ENCODE peak calls at places on chromosomes 11 and 22, in four cellular contexts. W is AG09309, R is cardiac muscle cell, J is fibroblast of lung. P is an unnamed sample.

GRCh38 chr22:30033137-30033536 is 47.1 kb upstream of the HORMAD2 start:
- DNase-seq in W (no peak), R (no peak), J (no peak), P (no peak)

GRCh38 chr22:48849963-48850657 is 977.6 kb downstream of the BRD1 start:
- DNase-seq in W (no peak), J (no peak), R (no peak), P (no peak)

GRCh38 chr11:120622189-120622912 is 110.8 kb downstream of the GRIK4 start:
- DNase-seq in J (peak), R (peak), W (no peak), P (no peak)

GRCh38 chr22:18965526-18966421 is 29.7 kb upstream of the PRODH start:
- DNase-seq in R (no peak), W (no peak), J (no peak), P (no peak)

GRCh38 chr22:39630721-39631120 is 60.2 kb downstream of the CACNA1I start:
- DNase-seq in W (no peak), J (no peak), R (no peak), P (no peak)

GRCh38 chr22:38284042-38284402 is 11.2 kb upstream of the TMEM184B start:
- DNase-seq in J (peak), R (peak), W (peak), P (peak)

GRCh38 chr11:35735903-35736302 is 73.3 kb downstream of the TRIM44 start:
- DNase-seq in W (no peak), J (no peak), R (peak), P (no peak)

GRCh38 chr11:43925063-43925931 is 17.1 kb upstream of the C11orf96 start:
- DNase-seq in W (no peak), J (no peak), R (no peak), P (no peak)

GRCh38 chr11:67117667-67118058 is 1.4 kb upstream of the KDM2A start:
- DNase-seq in R (peak), W (no peak), J (no peak), P (no peak)

DNA sequence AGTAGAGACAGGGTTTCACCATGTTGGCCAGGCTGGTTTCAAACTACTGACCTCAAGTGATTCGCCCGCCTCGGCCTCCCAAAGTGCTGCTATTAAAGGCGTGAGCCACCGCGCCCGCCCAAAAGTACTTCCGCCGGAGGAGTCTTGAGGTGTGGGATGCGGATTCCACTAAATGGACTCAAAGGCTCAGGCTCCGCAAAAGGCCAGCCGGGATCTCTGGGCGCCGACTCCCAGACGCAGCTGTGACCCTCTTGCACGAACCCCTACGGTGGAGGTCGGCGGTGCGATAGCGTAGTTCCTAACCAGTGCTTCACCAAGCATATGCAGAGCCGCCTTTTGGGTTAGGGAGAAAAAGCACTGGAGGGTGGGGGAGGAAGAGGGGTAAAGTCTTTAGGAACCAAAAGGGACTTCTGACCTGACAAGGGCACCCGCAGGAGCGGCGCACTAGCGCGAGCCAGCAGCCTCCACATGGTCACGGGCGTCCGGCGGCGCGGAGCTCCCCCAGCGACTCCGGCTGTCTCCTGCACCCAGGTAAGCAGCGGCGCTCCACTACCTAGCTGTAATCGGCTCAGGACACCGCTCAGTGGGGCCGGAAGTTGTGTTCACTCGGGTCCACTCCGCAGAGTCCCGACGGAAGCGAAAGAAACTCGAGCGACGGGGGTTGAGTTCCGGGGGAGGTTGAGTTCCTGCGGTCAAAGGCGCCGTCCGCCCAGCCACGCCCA is at the start of gene MRPL16:
- DNase-seq in W (peak), J (peak), R (peak), P (peak)
- TF ChIP-seq CTCF in W (no peak), J (no peak), R (no peak), P (no peak)

GRCh38 chr11:12388939-12389670 is 11.7 kb downstream of the PARVA start:
- DNase-seq in W (no peak), J (no peak), R (no peak), P (no peak)
- H3K4me3 ChIP-seq in W (no peak), J (no peak), R (no peak), P (no peak)

GRCh38 chr11:107591098-107591445 is at the start of gene ELMOD1:
- DNase-seq in W (no peak), R (peak), J (peak), P (peak)
- TF ChIP-seq CTCF in W (peak), R (no peak), J (peak), P (peak)

DNA sequence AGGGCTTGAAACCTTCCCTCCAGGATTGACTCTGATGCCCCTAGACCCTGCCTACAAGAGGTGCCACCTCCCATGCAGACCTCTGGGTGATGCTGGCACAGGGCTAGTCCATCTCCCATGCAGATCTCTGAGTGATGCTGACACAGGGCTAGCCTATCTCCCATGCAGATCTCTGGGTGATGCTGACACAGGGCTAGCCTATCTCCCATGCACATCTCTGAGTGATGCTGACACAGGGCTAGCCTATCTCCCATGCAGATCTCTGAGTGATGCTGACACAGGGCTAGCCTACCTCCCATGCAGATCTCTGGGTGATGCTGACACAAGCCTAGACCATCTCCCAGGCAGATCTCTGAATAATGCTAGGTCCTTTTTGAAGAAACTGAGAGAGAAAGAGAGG is 321.7 kb downstream of the NTM start:
- DNase-seq in R (no peak), W (no peak), J (no peak), P (no peak)
- H3K4me3 ChIP-seq in R (no peak), W (no peak), J (no peak), P (no peak)

GRCh38 chr22:22520020-22520656 is at the start of gene ZNF280A:
- DNase-seq in J (no peak), R (peak), W (no peak), P (peak)
- TF ChIP-seq CTCF in J (no peak), R (peak), W (no peak), P (no peak)

DNA sequence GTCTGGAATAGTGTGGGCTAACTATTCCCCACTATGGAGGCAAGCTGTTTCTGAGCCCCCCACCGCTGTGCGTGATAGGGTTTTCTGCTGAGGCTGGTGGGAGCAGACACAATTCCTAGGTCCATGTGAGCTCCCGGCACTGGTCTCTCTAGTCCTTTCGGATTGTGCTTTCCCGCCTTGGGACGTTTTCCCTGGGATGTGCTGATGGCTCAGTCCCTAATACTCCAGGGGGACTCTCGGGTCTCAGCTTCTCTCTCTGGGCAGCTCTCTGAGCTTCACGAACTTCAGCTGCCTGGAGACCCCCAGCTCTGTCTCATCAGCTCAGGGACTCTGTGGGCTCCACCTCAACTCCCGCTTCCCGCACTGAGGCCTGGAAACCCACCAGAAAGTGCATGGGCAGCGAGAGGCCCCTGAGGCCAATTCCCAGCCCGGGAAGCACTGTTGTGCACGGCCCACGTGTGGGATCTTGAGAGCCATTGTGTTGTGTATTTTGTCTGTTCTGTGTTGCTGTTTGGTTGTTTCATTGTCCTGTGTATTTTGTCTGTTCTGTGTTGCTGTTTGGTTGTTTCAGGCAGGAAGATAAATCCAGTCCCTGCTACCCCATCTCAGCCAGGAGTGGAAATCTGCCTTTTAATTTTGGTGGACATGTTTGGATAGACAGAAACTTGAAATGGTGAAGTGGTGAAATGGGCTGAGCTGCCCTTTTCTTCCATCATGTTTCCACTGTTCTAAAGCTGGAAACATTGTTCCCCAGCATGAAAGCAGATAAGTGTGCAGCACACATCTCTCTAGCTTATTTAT is 12.7 kb upstream of the TNNT3 start:
- DNase-seq in J (no peak), W (no peak), R (no peak), P (no peak)
- H3K4me3 ChIP-seq in J (no peak), W (no peak), R (no peak), P (no peak)